ENCODE peak calls at places on chromosomes 3 and 15, in ten cellular contexts. One of them, this sample, is unnamed.

GRCh38 chr15:32029862-32030781 is at the start of gene CHRNA7:
- DNase-seq in HT-29: peak
- DNase-seq in uterus: no peak
- DNase-seq in left cardiac atrium: peak
- DNase-seq in T follicular helper cell: no peak
- DNase-seq in EH: peak
- DNase-seq in iris pigment epithelial cell: peak
- DNase-seq in kidney tubule cell: peak
- DNase-seq in hepatic stellate cell: peak
- DNase-seq in Jurkat, Clone E6-1: peak
- DNase-seq in this sample: peak

GRCh38 chr15:85583404-85584390 is 203.3 kb downstream of the AKAP13 start:
- DNase-seq in kidney tubule cell: peak
- DNase-seq in iris pigment epithelial cell: peak
- DNase-seq in HT-29: peak
- DNase-seq in hepatic stellate cell: no peak
- DNase-seq in Jurkat, Clone E6-1: no peak
- DNase-seq in EH: peak
- DNase-seq in T follicular helper cell: no peak
- DNase-seq in uterus: no peak
- DNase-seq in left cardiac atrium: peak
- DNase-seq in this sample: no peak

GRCh38 chr3:69144631-69145244 is 22.3 kb upstream of the LMOD3 start:
- DNase-seq in kidney tubule cell: no peak
- DNase-seq in EH: no peak
- DNase-seq in hepatic stellate cell: no peak
- DNase-seq in iris pigment epithelial cell: no peak
- DNase-seq in T follicular helper cell: no peak
- DNase-seq in uterus: no peak
- DNase-seq in left cardiac atrium: no peak
- DNase-seq in HT-29: no peak
- DNase-seq in Jurkat, Clone E6-1: peak
- DNase-seq in this sample: no peak

GRCh38 chr3:55296035-55296434 is 191.1 kb downstream of the WNT5A start:
- DNase-seq in left cardiac atrium: no peak
- DNase-seq in uterus: no peak
- DNase-seq in hepatic stellate cell: no peak
- DNase-seq in T follicular helper cell: no peak
- DNase-seq in iris pigment epithelial cell: peak
- DNase-seq in EH: peak
- DNase-seq in HT-29: no peak
- DNase-seq in kidney tubule cell: no peak
- DNase-seq in Jurkat, Clone E6-1: no peak
- DNase-seq in this sample: no peak

GRCh38 chr3:27607370-27607769 is 114.8 kb downstream of the EOMES start:
- DNase-seq in iris pigment epithelial cell: peak
- DNase-seq in T follicular helper cell: no peak
- DNase-seq in uterus: no peak
- DNase-seq in kidney tubule cell: peak
- DNase-seq in hepatic stellate cell: no peak
- DNase-seq in left cardiac atrium: no peak
- DNase-seq in EH: peak
- DNase-seq in Jurkat, Clone E6-1: no peak
- DNase-seq in HT-29: peak
- DNase-seq in this sample: no peak

GRCh38 chr3:38214560-38214959 is 49.2 kb downstream of the OXSR1 start:
- DNase-seq in hepatic stellate cell: no peak
- DNase-seq in T follicular helper cell: no peak
- DNase-seq in uterus: no peak
- DNase-seq in Jurkat, Clone E6-1: no peak
- DNase-seq in kidney tubule cell: peak
- DNase-seq in HT-29: no peak
- DNase-seq in left cardiac atrium: no peak
- DNase-seq in EH: no peak
- DNase-seq in iris pigment epithelial cell: no peak
- DNase-seq in this sample: no peak

GRCh38 chr3:53202331-53203015 is 41.5 kb downstream of the PRKCD start:
- DNase-seq in kidney tubule cell: no peak
- DNase-seq in Jurkat, Clone E6-1: peak
- DNase-seq in left cardiac atrium: no peak
- DNase-seq in T follicular helper cell: no peak
- DNase-seq in iris pigment epithelial cell: no peak
- DNase-seq in hepatic stellate cell: no peak
- DNase-seq in HT-29: no peak
- DNase-seq in uterus: no peak
- DNase-seq in EH: no peak
- DNase-seq in this sample: no peak

GRCh38 chr3:178603735-178604134 is 67.5 kb downstream of the KCNMB2 start:
- DNase-seq in hepatic stellate cell: no peak
- DNase-seq in kidney tubule cell: no peak
- DNase-seq in HT-29: no peak
- DNase-seq in iris pigment epithelial cell: no peak
- DNase-seq in uterus: no peak
- DNase-seq in T follicular helper cell: no peak
- DNase-seq in left cardiac atrium: no peak
- DNase-seq in EH: no peak
- DNase-seq in Jurkat, Clone E6-1: no peak
- DNase-seq in this sample: no peak

GRCh38 chr3:123036352-123037014 is 8.9 kb upstream of the SEMA5B start:
- DNase-seq in hepatic stellate cell: no peak
- DNase-seq in kidney tubule cell: no peak
- DNase-seq in T follicular helper cell: no peak
- DNase-seq in uterus: no peak
- DNase-seq in Jurkat, Clone E6-1: no peak
- DNase-seq in iris pigment epithelial cell: peak
- DNase-seq in left cardiac atrium: peak
- DNase-seq in HT-29: no peak
- DNase-seq in EH: peak
- DNase-seq in this sample: peak

GRCh38 chr15:31537770-31538592 is 211.3 kb downstream of the KLF13 start:
- DNase-seq in iris pigment epithelial cell: no peak
- DNase-seq in Jurkat, Clone E6-1: no peak
- DNase-seq in hepatic stellate cell: no peak
- DNase-seq in HT-29: no peak
- DNase-seq in T follicular helper cell: no peak
- DNase-seq in uterus: no peak
- DNase-seq in kidney tubule cell: no peak
- DNase-seq in left cardiac atrium: no peak
- DNase-seq in EH: no peak
- DNase-seq in this sample: no peak

GRCh38 chr3:139523718-139524117 is 15.8 kb downstream of the RBP1 start:
- DNase-seq in Jurkat, Clone E6-1: no peak
- DNase-seq in kidney tubule cell: no peak
- DNase-seq in EH: no peak
- DNase-seq in uterus: no peak
- DNase-seq in left cardiac atrium: no peak
- DNase-seq in hepatic stellate cell: no peak
- DNase-seq in T follicular helper cell: no peak
- DNase-seq in iris pigment epithelial cell: no peak
- DNase-seq in HT-29: no peak
- DNase-seq in this sample: no peak

GRCh38 chr3:12266038-12266437 is 22.8 kb upstream of the PPARG start:
- DNase-seq in left cardiac atrium: peak
- DNase-seq in iris pigment epithelial cell: no peak
- DNase-seq in hepatic stellate cell: no peak
- DNase-seq in EH: no peak
- DNase-seq in Jurkat, Clone E6-1: no peak
- DNase-seq in HT-29: no peak
- DNase-seq in kidney tubule cell: no peak
- DNase-seq in T follicular helper cell: no peak
- DNase-seq in uterus: no peak
- DNase-seq in this sample: no peak

GRCh38 chr3:191246628-191247027 is 47.6 kb downstream of the OSTN start:
- DNase-seq in T follicular helper cell: no peak
- DNase-seq in Jurkat, Clone E6-1: no peak
- DNase-seq in kidney tubule cell: peak
- DNase-seq in EH: peak
- DNase-seq in hepatic stellate cell: peak
- DNase-seq in uterus: no peak
- DNase-seq in HT-29: peak
- DNase-seq in left cardiac atrium: no peak
- DNase-seq in iris pigment epithelial cell: peak
- DNase-seq in this sample: peak

GRCh38 chr3:165669502-165669901 is 167.7 kb downstream of the BCHE start:
- DNase-seq in left cardiac atrium: no peak
- DNase-seq in iris pigment epithelial cell: peak
- DNase-seq in HT-29: no peak
- DNase-seq in T follicular helper cell: no peak
- DNase-seq in hepatic stellate cell: no peak
- DNase-seq in uterus: no peak
- DNase-seq in EH: no peak
- DNase-seq in Jurkat, Clone E6-1: no peak
- DNase-seq in kidney tubule cell: peak
- DNase-seq in this sample: no peak

GRCh38 chr3:23113455-23114171 is 89.5 kb upstream of the UBE2E2 start:
- DNase-seq in HT-29: no peak
- DNase-seq in left cardiac atrium: no peak
- DNase-seq in EH: peak
- DNase-seq in Jurkat, Clone E6-1: no peak
- DNase-seq in hepatic stellate cell: peak
- DNase-seq in T follicular helper cell: no peak
- DNase-seq in iris pigment epithelial cell: peak
- DNase-seq in kidney tubule cell: peak
- DNase-seq in uterus: peak
- DNase-seq in this sample: peak

GRCh38 chr3:12822725-12823373 is 18.5 kb downstream of the RPL32 start:
- DNase-seq in hepatic stellate cell: no peak
- DNase-seq in kidney tubule cell: peak
- DNase-seq in HT-29: peak
- DNase-seq in uterus: no peak
- DNase-seq in T follicular helper cell: no peak
- DNase-seq in iris pigment epithelial cell: peak
- DNase-seq in EH: no peak
- DNase-seq in Jurkat, Clone E6-1: peak
- DNase-seq in left cardiac atrium: no peak
- DNase-seq in this sample: peak

GRCh38 chr3:40044487-40044886 is 235.1 kb downstream of the MYRIP start:
- DNase-seq in iris pigment epithelial cell: peak
- DNase-seq in left cardiac atrium: no peak
- DNase-seq in T follicular helper cell: no peak
- DNase-seq in Jurkat, Clone E6-1: no peak
- DNase-seq in EH: peak
- DNase-seq in HT-29: no peak
- DNase-seq in uterus: no peak
- DNase-seq in kidney tubule cell: peak
- DNase-seq in hepatic stellate cell: no peak
- DNase-seq in this sample: peak

GRCh38 chr15:57565326-57565725 is 26.4 kb upstream of the MYZAP start:
- DNase-seq in kidney tubule cell: no peak
- DNase-seq in uterus: no peak
- DNase-seq in iris pigment epithelial cell: no peak
- DNase-seq in T follicular helper cell: peak
- DNase-seq in EH: no peak
- DNase-seq in HT-29: peak
- DNase-seq in Jurkat, Clone E6-1: peak
- DNase-seq in left cardiac atrium: no peak
- DNase-seq in hepatic stellate cell: no peak
- DNase-seq in this sample: no peak

GRCh38 chr3:124860599-124860998 is 26.6 kb downstream of the ITGB5 start:
- DNase-seq in kidney tubule cell: peak
- DNase-seq in hepatic stellate cell: peak
- DNase-seq in iris pigment epithelial cell: peak
- DNase-seq in T follicular helper cell: no peak
- DNase-seq in EH: peak
- DNase-seq in HT-29: peak
- DNase-seq in Jurkat, Clone E6-1: no peak
- DNase-seq in left cardiac atrium: peak
- DNase-seq in uterus: peak
- DNase-seq in this sample: peak

GRCh38 chr3:44074181-44074580 is 167.5 kb upstream of the TOPAZ1 start:
- DNase-seq in iris pigment epithelial cell: no peak
- DNase-seq in left cardiac atrium: no peak
- DNase-seq in EH: no peak
- DNase-seq in HT-29: no peak
- DNase-seq in uterus: no peak
- DNase-seq in Jurkat, Clone E6-1: no peak
- DNase-seq in kidney tubule cell: peak
- DNase-seq in T follicular helper cell: no peak
- DNase-seq in hepatic stellate cell: no peak
- DNase-seq in this sample: no peak

This sample was measured in brain microvascular endothelial cell.